ENCODE peak calls at places on chromosomes 11 and 22, in seven cellular contexts. One of them, this sample, is unnamed.

GRCh38 chr22:27636716-27637503 is 164.6 kb downstream of the MN1 start:
- DNase-seq in psoas muscle: peak
- DNase-seq in CD8-positive, alpha-beta memory T cell: no peak
- DNase-seq in transverse colon: no peak
- DNase-seq in body of pancreas: no peak
- DNase-seq in AG04450: no peak
- DNase-seq in WERI-Rb-1: peak
- DNase-seq in this sample: no peak

GRCh38 chr11:77189588-77190210 is 61.7 kb downstream of the MYO7A start:
- DNase-seq in AG04450: no peak
- DNase-seq in CD8-positive, alpha-beta memory T cell: no peak
- DNase-seq in transverse colon: no peak
- DNase-seq in psoas muscle: peak
- DNase-seq in WERI-Rb-1: no peak
- DNase-seq in body of pancreas: no peak
- DNase-seq in this sample: no peak

GRCh38 chr11:71566081-71566620 is 788 bp downstream of the KRTAP5-10 start:
- DNase-seq in body of pancreas: no peak
- DNase-seq in transverse colon: peak
- DNase-seq in WERI-Rb-1: no peak
- DNase-seq in psoas muscle: no peak
- DNase-seq in CD8-positive, alpha-beta memory T cell: no peak
- DNase-seq in AG04450: no peak
- DNase-seq in this sample: no peak

GRCh38 chr11:108959874-108960273 is 295.0 kb downstream of the DDX10 start:
- DNase-seq in CD8-positive, alpha-beta memory T cell: no peak
- DNase-seq in WERI-Rb-1: no peak
- DNase-seq in transverse colon: no peak
- DNase-seq in AG04450: no peak
- DNase-seq in psoas muscle: no peak
- DNase-seq in body of pancreas: no peak
- DNase-seq in this sample: no peak

GRCh38 chr11:43942651-43943356 is 367 bp downstream of the C11orf96 start:
- DNase-seq in CD8-positive, alpha-beta memory T cell: no peak
- DNase-seq in AG04450: no peak
- DNase-seq in psoas muscle: peak
- DNase-seq in WERI-Rb-1: peak
- DNase-seq in body of pancreas: no peak
- DNase-seq in transverse colon: no peak
- DNase-seq in this sample: peak

GRCh38 chr22:30178180-30179126 is 68.1 kb downstream of the LIF start:
- DNase-seq in WERI-Rb-1: no peak
- DNase-seq in transverse colon: no peak
- DNase-seq in CD8-positive, alpha-beta memory T cell: no peak
- DNase-seq in psoas muscle: no peak
- DNase-seq in body of pancreas: no peak
- DNase-seq in AG04450: no peak
- DNase-seq in this sample: no peak

GRCh38 chr22:42397332-42398246 is 34.6 kb downstream of the NFAM1 start:
- DNase-seq in CD8-positive, alpha-beta memory T cell: no peak
- DNase-seq in AG04450: no peak
- DNase-seq in WERI-Rb-1: no peak
- DNase-seq in psoas muscle: no peak
- DNase-seq in body of pancreas: no peak
- DNase-seq in transverse colon: peak
- DNase-seq in this sample: no peak

GRCh38 chr11:71309611-71310010 is 57.2 kb upstream of the SHANK2 start:
- DNase-seq in body of pancreas: peak
- DNase-seq in transverse colon: no peak
- DNase-seq in AG04450: no peak
- DNase-seq in psoas muscle: no peak
- DNase-seq in CD8-positive, alpha-beta memory T cell: no peak
- DNase-seq in WERI-Rb-1: no peak
- DNase-seq in this sample: no peak

GRCh38 chr11:70399681-70400112 is 1.4 kb downstream of the CTTN start:
- DNase-seq in AG04450: peak
- DNase-seq in WERI-Rb-1: no peak
- DNase-seq in body of pancreas: peak
- DNase-seq in psoas muscle: peak
- DNase-seq in CD8-positive, alpha-beta memory T cell: peak
- DNase-seq in transverse colon: peak
- DNase-seq in this sample: peak

GRCh38 chr11:119078675-119079420 is 5.8 kb upstream of the HMBS start:
- DNase-seq in AG04450: no peak
- DNase-seq in psoas muscle: no peak
- DNase-seq in transverse colon: no peak
- DNase-seq in body of pancreas: no peak
- DNase-seq in WERI-Rb-1: no peak
- DNase-seq in CD8-positive, alpha-beta memory T cell: no peak
- DNase-seq in this sample: no peak

GRCh38 chr11:9719949-9720646 is 56.2 kb downstream of the SWAP70 start:
- DNase-seq in psoas muscle: no peak
- DNase-seq in AG04450: no peak
- DNase-seq in transverse colon: no peak
- DNase-seq in WERI-Rb-1: no peak
- DNase-seq in CD8-positive, alpha-beta memory T cell: no peak
- DNase-seq in body of pancreas: no peak
- DNase-seq in this sample: no peak

GRCh38 chr22:27867114-27867957 is 51.7 kb downstream of the PITPNB start:
- DNase-seq in AG04450: no peak
- DNase-seq in CD8-positive, alpha-beta memory T cell: no peak
- DNase-seq in WERI-Rb-1: no peak
- DNase-seq in transverse colon: no peak
- DNase-seq in body of pancreas: no peak
- DNase-seq in psoas muscle: no peak
- DNase-seq in this sample: no peak

GRCh38 chr22:27836181-27836580 is 34.6 kb upstream of the MN1 start:
- DNase-seq in CD8-positive, alpha-beta memory T cell: no peak
- DNase-seq in AG04450: no peak
- DNase-seq in WERI-Rb-1: no peak
- DNase-seq in psoas muscle: no peak
- DNase-seq in transverse colon: no peak
- DNase-seq in body of pancreas: no peak
- DNase-seq in this sample: no peak

GRCh38 chr11:69664103-69664775 is 10.9 kb downstream of the LTO1 start:
- DNase-seq in AG04450: no peak
- DNase-seq in CD8-positive, alpha-beta memory T cell: peak
- DNase-seq in WERI-Rb-1: no peak
- DNase-seq in psoas muscle: peak
- DNase-seq in transverse colon: no peak
- DNase-seq in body of pancreas: no peak
- DNase-seq in this sample: no peak

GRCh38 chr22:41501209-41501608 is 32.3 kb downstream of the ACO2 start:
- DNase-seq in psoas muscle: peak
- DNase-seq in transverse colon: no peak
- DNase-seq in AG04450: no peak
- DNase-seq in WERI-Rb-1: peak
- DNase-seq in CD8-positive, alpha-beta memory T cell: no peak
- DNase-seq in body of pancreas: no peak
- DNase-seq in this sample: no peak

GRCh38 chr22:24423519-24424000 is 3.8 kb upstream of the ADORA2A start:
- DNase-seq in CD8-positive, alpha-beta memory T cell: peak
- DNase-seq in transverse colon: peak
- DNase-seq in AG04450: no peak
- DNase-seq in WERI-Rb-1: peak
- DNase-seq in psoas muscle: peak
- DNase-seq in body of pancreas: peak
- DNase-seq in this sample: peak

GRCh38 chr11:72773696-72774095 is 20.2 kb downstream of the STARD10 start:
- DNase-seq in transverse colon: peak
- DNase-seq in CD8-positive, alpha-beta memory T cell: no peak
- DNase-seq in body of pancreas: no peak
- DNase-seq in WERI-Rb-1: no peak
- DNase-seq in psoas muscle: no peak
- DNase-seq in AG04450: no peak
- DNase-seq in this sample: no peak

GRCh38 chr11:61332266-61332822 is 561 bp downstream of the DDB1 start:
- DNase-seq in WERI-Rb-1: no peak
- DNase-seq in psoas muscle: no peak
- DNase-seq in transverse colon: no peak
- DNase-seq in body of pancreas: no peak
- DNase-seq in AG04450: no peak
- DNase-seq in CD8-positive, alpha-beta memory T cell: no peak
- DNase-seq in this sample: peak

GRCh38 chr11:10505278-10506012 is 35.5 kb downstream of the RNF141 start:
- DNase-seq in transverse colon: no peak
- DNase-seq in CD8-positive, alpha-beta memory T cell: no peak
- DNase-seq in psoas muscle: no peak
- DNase-seq in body of pancreas: no peak
- DNase-seq in WERI-Rb-1: no peak
- DNase-seq in AG04450: no peak
- DNase-seq in this sample: no peak

GRCh38 chr11:81005595-81005994 is 1564.8 kb upstream of the TENM4 start:
- DNase-seq in AG04450: peak
- DNase-seq in WERI-Rb-1: no peak
- DNase-seq in CD8-positive, alpha-beta memory T cell: no peak
- DNase-seq in psoas muscle: no peak
- DNase-seq in body of pancreas: no peak
- DNase-seq in transverse colon: no peak
- DNase-seq in this sample: peak

DNA sequence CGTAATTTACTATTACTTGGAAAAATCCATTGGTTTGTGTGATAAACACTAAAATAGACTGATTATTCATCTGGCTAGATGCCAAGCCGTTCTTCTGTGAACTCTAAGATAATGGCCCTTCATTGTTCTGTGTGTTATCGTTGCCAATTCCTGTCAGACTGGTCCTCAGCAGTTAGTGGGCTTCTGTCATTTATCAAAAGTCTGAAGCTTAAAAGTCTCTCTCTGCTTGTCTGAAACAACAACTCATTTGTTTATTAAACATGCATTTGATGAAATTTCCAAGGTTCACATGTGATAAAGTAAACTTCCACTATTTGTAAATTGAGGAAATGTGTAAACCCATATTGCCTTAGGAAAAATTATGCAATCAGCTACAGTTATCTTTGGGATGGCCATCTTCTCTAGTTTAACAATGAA is 21.1 kb upstream of the RDX start:
- DNase-seq in WERI-Rb-1: no peak
- DNase-seq in AG04450: no peak
- DNase-seq in CD8-positive, alpha-beta memory T cell: no peak
- DNase-seq in transverse colon: no peak
- DNase-seq in psoas muscle: no peak
- DNase-seq in body of pancreas: no peak
- DNase-seq in this sample: no peak
- H3K27ac ChIP-seq in WERI-Rb-1: no peak
- H3K27ac ChIP-seq in AG04450: no peak
- H3K27ac ChIP-seq in CD8-positive, alpha-beta memory T cell: no peak
- H3K27ac ChIP-seq in transverse colon: no peak
- H3K27ac ChIP-seq in psoas muscle: no peak
- H3K27ac ChIP-seq in body of pancreas: no peak
- H3K27ac ChIP-seq in this sample: no peak

GRCh38 chr11:117197006-117197405 is 2.2 kb upstream of the TAGLN start:
- DNase-seq in WERI-Rb-1: no peak
- DNase-seq in body of pancreas: no peak
- DNase-seq in AG04450: no peak
- DNase-seq in psoas muscle: peak
- DNase-seq in CD8-positive, alpha-beta memory T cell: no peak
- DNase-seq in transverse colon: no peak
- DNase-seq in this sample: no peak
- H3K4me3 ChIP-seq in WERI-Rb-1: no peak
- H3K4me3 ChIP-seq in body of pancreas: no peak
- H3K4me3 ChIP-seq in AG04450: no peak
- H3K4me3 ChIP-seq in psoas muscle: no peak
- H3K4me3 ChIP-seq in CD8-positive, alpha-beta memory T cell: no peak
- H3K4me3 ChIP-seq in transverse colon: no peak
- H3K4me3 ChIP-seq in this sample: no peak

DNA sequence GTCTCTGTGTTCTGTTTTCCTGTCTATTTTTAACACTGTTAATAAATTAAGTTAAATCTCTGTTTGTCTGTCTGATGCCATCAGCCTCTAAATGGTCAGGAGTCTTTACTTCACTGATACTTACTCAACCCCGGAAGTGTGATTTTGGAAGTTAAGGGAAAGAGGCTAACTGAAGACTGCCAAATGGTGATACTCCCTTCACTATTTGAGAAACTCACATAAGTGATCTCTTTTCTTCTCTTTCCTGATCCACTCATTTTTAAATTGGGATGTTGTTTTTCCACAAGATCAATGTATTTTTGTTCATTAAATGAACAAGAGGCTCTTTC is 389 bp upstream of the CASP12 start:
- DNase-seq in WERI-Rb-1: no peak
- DNase-seq in psoas muscle: no peak
- DNase-seq in body of pancreas: no peak
- DNase-seq in transverse colon: no peak
- DNase-seq in CD8-positive, alpha-beta memory T cell: no peak
- DNase-seq in AG04450: no peak
- DNase-seq in this sample: no peak
- H3K27ac ChIP-seq in WERI-Rb-1: no peak
- H3K27ac ChIP-seq in psoas muscle: no peak
- H3K27ac ChIP-seq in body of pancreas: peak
- H3K27ac ChIP-seq in transverse colon: peak
- H3K27ac ChIP-seq in CD8-positive, alpha-beta memory T cell: no peak
- H3K27ac ChIP-seq in AG04450: no peak
- H3K27ac ChIP-seq in this sample: no peak

GRCh38 chr11:124739479-124740276 is at the start of gene NRGN:
- DNase-seq in WERI-Rb-1: peak
- DNase-seq in AG04450: peak
- DNase-seq in transverse colon: peak
- DNase-seq in CD8-positive, alpha-beta memory T cell: peak
- DNase-seq in psoas muscle: peak
- DNase-seq in body of pancreas: peak
- DNase-seq in this sample: peak
- H3K4me3 ChIP-seq in WERI-Rb-1: peak
- H3K4me3 ChIP-seq in AG04450: peak
- H3K4me3 ChIP-seq in transverse colon: peak
- H3K4me3 ChIP-seq in CD8-positive, alpha-beta memory T cell: peak
- H3K4me3 ChIP-seq in psoas muscle: peak
- H3K4me3 ChIP-seq in body of pancreas: no peak
- H3K4me3 ChIP-seq in this sample: peak

This sample was measured in hepatocyte.